ENCODE peak calls at places on chromosomes 16 and 17, in five cellular contexts. D, N, C, V and H are unnamed samples.

GRCh38 chr17:31096106-31096436 is 1.3 kb downstream of the NF1 start:
- DNase-seq in D (no peak), N (no peak), C (no peak), V (no peak), H (no peak)

GRCh38 chr17:62965149-62965648 is 836 bp upstream of the TANC2 start:
- DNase-seq in D (peak; percentile 82), N (no peak), C (no peak), V (no peak), H (no peak)

GRCh38 chr17:68431045-68431608 is 26.2 kb downstream of the WIPI1 start:
- DNase-seq in D (no peak), N (no peak), C (no peak), V (no peak), H (no peak)

GRCh38 chr16:58614212-58614611 is 15.4 kb downstream of the CNOT1 start:
- DNase-seq in D (no peak), N (no peak), C (no peak), V (peak; percentile 60), H (no peak)

GRCh38 chr17:50621562-50621961 is 13.1 kb upstream of the ABCC3 start:
- DNase-seq in D (no peak), N (no peak), C (no peak), V (no peak), H (no peak)

GRCh38 chr16:12903325-12904040 is 2.1 kb downstream of the SHISA9 start:
- DNase-seq in D (no peak), N (no peak), C (no peak), V (no peak), H (peak; percentile 22)

GRCh38 chr17:63497708-63498483 is 21.0 kb downstream of the ACE start:
- DNase-seq in D (no peak), N (no peak), C (no peak), V (no peak), H (peak; percentile 39)

GRCh38 chr16:84086357-84086756 is 30.4 kb downstream of the MBTPS1 start:
- DNase-seq in D (no peak), N (no peak), C (no peak), V (no peak), H (no peak)

GRCh38 chr17:51901242-51901641 is 257.3 kb downstream of the CA10 start:
- DNase-seq in D (no peak), N (no peak), C (no peak), V (no peak), H (no peak)

GRCh38 chr17:82400830-82401229 is 17.3 kb upstream of the HEXD start:
- DNase-seq in D (peak; percentile 66), N (peak; percentile 41), C (peak; percentile 22), V (no peak), H (no peak)

GRCh38 chr16:57394444-57394843 is 10.1 kb upstream of the CCL17 start:
- DNase-seq in D (no peak), N (no peak), C (no peak), V (no peak), H (peak; percentile 82)

GRCh38 chr17:19539040-19539399 is 5.4 kb downstream of the SLC47A1 start:
- DNase-seq in D (no peak), N (no peak), C (no peak), V (no peak), H (no peak)

GRCh38 chr16:424033-424622 is 1.3 kb upstream of the RAB11FIP3 start:
- DNase-seq in D (no peak), N (no peak), C (no peak), V (peak; percentile 42), H (peak; percentile 91)

GRCh38 chr17:56545930-56546329 is 47.6 kb upstream of the NOG start:
- DNase-seq in D (no peak), N (no peak), C (no peak), V (no peak), H (no peak)

GRCh38 chr17:65783845-65784334 is 222.4 kb upstream of the AXIN2 start:
- DNase-seq in D (no peak), N (no peak), C (no peak), V (peak; percentile 58), H (peak; percentile 85)

GRCh38 chr16:78284957-78285434 is 185.5 kb downstream of the WWOX start:
- DNase-seq in D (no peak), N (no peak), C (no peak), V (no peak), H (no peak)

GRCh38 chr17:62105861-62106260 is 40.8 kb upstream of the MED13 start:
- DNase-seq in D (no peak), N (no peak), C (no peak), V (no peak), H (no peak)

GRCh38 chr17:82876149-82876548 is 36.3 kb upstream of the ZNF750 start:
- DNase-seq in D (no peak), N (no peak), C (no peak), V (no peak), H (no peak)

GRCh38 chr17:51427259-51428255 is 167.2 kb downstream of the UTP18 start:
- DNase-seq in D (peak; percentile 66), N (peak; percentile 72), C (no peak), V (no peak), H (peak; percentile 20)

GRCh38 chr17:39261286-39261685 is 35.5 kb upstream of the STAC2 start:
- DNase-seq in D (no peak), N (no peak), C (no peak), V (no peak), H (no peak)

GRCh38 chr16:20348365-20349185 is 3.9 kb downstream of the UMOD start:
- DNase-seq in D (no peak), N (no peak), C (no peak), V (no peak), H (peak; percentile 68)

GRCh38 chr16:85425061-85425662 is 188.0 kb upstream of the GSE1 start:
- DNase-seq in D (no peak), N (no peak), C (no peak), V (no peak), H (no peak)

GRCh38 chr16:68072038-68072695 is 13.0 kb upstream of the NFATC3 start:
- DNase-seq in D (no peak), N (no peak), C (no peak), V (no peak), H (peak; percentile 73)

GRCh38 chr17:61251939-61252865 is 147.4 kb upstream of the TBX2 start:
- DNase-seq in D (no peak), N (no peak), C (no peak), V (peak; percentile 98), H (peak; percentile 25)

GRCh38 chr16:8677481-8677880 is 3.1 kb downstream of the ABAT start:
- DNase-seq in D (no peak), N (no peak), C (no peak), V (peak; percentile 12), H (peak; percentile 28)

GRCh38 chr16:31360296-31360695 is 5.3 kb downstream of the ITGAX start:
- DNase-seq in D (no peak), N (no peak), C (no peak), V (no peak), H (no peak)

GRCh38 chr16:75000481-75001081 is 1.8 kb downstream of the ZNRF1 start:
- DNase-seq in D (peak; percentile 55), N (no peak), C (no peak), V (no peak), H (peak; percentile 53)

GRCh38 chr16:68049448-68049847 is 26.4 kb downstream of the DUS2 start:
- DNase-seq in D (no peak), N (no peak), C (no peak), V (no peak), H (no peak)

GRCh38 chr16:68370921-68371651 is 60.3 kb downstream of the PRMT7 start:
- DNase-seq in D (no peak), N (peak; percentile 54), C (no peak), V (no peak), H (no peak)

GRCh38 chr17:49585422-49586027 is 9.9 kb downstream of the NXPH3 start:
- DNase-seq in D (no peak), N (no peak), C (no peak), V (no peak), H (no peak)

GRCh38 chr16:1082952-1083675 is 10.6 kb downstream of the SSTR5 start:
- DNase-seq in D (no peak), N (no peak), C (no peak), V (no peak), H (peak; percentile 55)

GRCh38 chr17:75765981-75766380 is 989 bp upstream of the GALK1 start:
- DNase-seq in D (no peak), N (no peak), C (no peak), V (no peak), H (no peak)

GRCh38 chr17:44900894-44901293 is 1.6 kb upstream of the EFTUD2 start:
- DNase-seq in D (no peak), N (no peak), C (no peak), V (peak; percentile 46), H (peak; percentile 73)

GRCh38 chr17:4786111-4786491 is at the start of gene VMO1:
- DNase-seq in D (no peak), N (no peak), C (no peak), V (no peak), H (no peak)

GRCh38 chr16:71811261-71811803 is 2.7 kb upstream of the AP1G1 start:
- DNase-seq in D (no peak), N (peak; percentile 66), C (no peak), V (no peak), H (no peak)

GRCh38 chr16:31833047-31833446 is 40.6 kb upstream of the ZNF267 start:
- DNase-seq in D (no peak), N (no peak), C (no peak), V (no peak), H (no peak)